ENCODE peak calls at places on chromosomes 6 and 20, in ten cellular contexts. I is NAMALWA; K is activated naive CD4-positive, alpha-beta T cell treated with Interleukin-2 at 50 U/mL for 16 hours; J is RWPE1; V is Right ventricle myocardium superior; T is dermis blood vessel endothelial cell; B is COR-L47; E is H9; S is T-helper 2 cell; M is hypothalamus. F is an unnamed sample.

GRCh38 chr20:54525906-54526596 is 50.7 kb downstream of the DOK5 start:
- DNase-seq in V (no peak), M (no peak), S (no peak), I (no peak), T (no peak), K (no peak), E (no peak), J (no peak), B (no peak), F (no peak)

GRCh38 chr6:144695858-144696533 is 410.9 kb downstream of the UTRN start:
- DNase-seq in S (no peak), T (no peak), J (no peak), I (no peak), K (no peak), B (no peak), M (no peak), V (no peak), E (no peak), F (no peak)

GRCh38 chr20:54557836-54558590 is 82.6 kb downstream of the DOK5 start:
- DNase-seq in S (no peak), T (no peak), I (no peak), K (no peak), M (no peak), V (no peak), B (no peak), J (no peak), E (no peak), F (no peak)

GRCh38 chr6:89321571-89321970 is 6.5 kb upstream of the GABRR2 start:
- DNase-seq in S (no peak), K (no peak), B (no peak), I (no peak), V (no peak), J (no peak), E (no peak), T (no peak), M (no peak), F (no peak)

GRCh38 chr6:133961831-133962230 is 8.8 kb downstream of the TBPL1 start:
- DNase-seq in S (no peak), T (no peak), M (no peak), K (no peak), I (no peak), B (no peak), V (no peak), J (no peak), E (no peak), F (no peak)

GRCh38 chr20:32775240-32775991 is 13.2 kb downstream of the DNMT3B start:
- DNase-seq in V (no peak), J (peak; percentile 59), E (no peak), T (no peak), K (no peak), B (no peak), I (no peak), M (no peak), S (no peak), F (no peak)

GRCh38 chr20:11248691-11249178 is 574.9 kb upstream of the JAG1 start:
- DNase-seq in I (no peak), S (no peak), V (no peak), K (no peak), E (no peak), T (no peak), J (no peak), M (no peak), B (no peak), F (peak; percentile 56)

GRCh38 chr20:54680872-54681297 is 205.5 kb downstream of the DOK5 start:
- DNase-seq in T (peak; percentile 59), S (no peak), I (peak; percentile 63), B (peak; percentile 21), M (no peak), J (peak; percentile 35), V (no peak), E (peak; percentile 37), K (no peak), F (peak; percentile 71)

GRCh38 chr6:158004696-158005095 is 23.0 kb downstream of the SYNJ2 start:
- DNase-seq in B (no peak), I (no peak), V (peak; percentile 15), M (no peak), T (no peak), E (no peak), J (no peak), S (no peak), K (no peak), F (no peak)

GRCh38 chr20:34022154-34022842 is 28.6 kb downstream of the RALY start:
- DNase-seq in S (no peak), E (no peak), M (no peak), T (peak; percentile 40), V (no peak), K (no peak), B (no peak), I (peak; percentile 75), J (peak; percentile 64), F (peak; percentile 18)

GRCh38 chr20:17992847-17993508 is 24.2 kb downstream of the MGME1 start:
- DNase-seq in J (no peak), V (no peak), E (no peak), B (no peak), I (no peak), M (no peak), S (no peak), T (peak; percentile 81), K (no peak), F (peak; percentile 64)

GRCh38 chr6:15713325-15713724 is 50.5 kb upstream of the DTNBP1 start:
- DNase-seq in M (no peak), T (no peak), I (no peak), J (no peak), B (no peak), S (no peak), E (no peak), K (no peak), V (no peak), F (no peak)